ENCODE peak calls at places on chromosomes 2 and 18, in six cellular contexts. F, T, G, W, N and B are unnamed samples.
A peak's percentile ranks its signal among the peaks of the same experiment; 100 is the strongest.

GRCh38 chr2:238864207-238865014 is 16.5 kb downstream of the TWIST2 start:
- DNase-seq in F (peak; percentile 87), T (peak; percentile 96), G (peak; percentile 85), W (no peak), N (peak; percentile 88), B (no peak)

GRCh38 chr2:127085260-127085666 is 21.7 kb downstream of the BIN1 start:
- DNase-seq in F (peak; percentile 34), T (no peak), G (no peak), W (no peak), N (no peak), B (no peak)

GRCh38 chr18:4677006-4677405 is 221.9 kb upstream of the DLGAP1 start:
- DNase-seq in F (no peak), T (no peak), G (no peak), W (no peak), N (no peak), B (no peak)

GRCh38 chr2:26123426-26123825 is 49.5 kb upstream of the GAREM2 start:
- DNase-seq in F (no peak), T (no peak), G (no peak), W (no peak), N (no peak), B (no peak)

GRCh38 chr2:241885701-241886643 is 16.4 kb downstream of the RTP5 start:
- DNase-seq in F (no peak), T (no peak), G (peak; percentile 59), W (no peak), N (no peak), B (no peak)

GRCh38 chr2:60834270-60834717 is 47.1 kb upstream of the REL start:
- DNase-seq in F (no peak), T (no peak), G (no peak), W (no peak), N (no peak), B (no peak)

GRCh38 chr18:63869374-63869773 is 18.1 kb upstream of the SERPINB2 start:
- DNase-seq in F (no peak), T (no peak), G (no peak), W (no peak), N (no peak), B (no peak)

GRCh38 chr2:74540291-74540690 is 10.6 kb downstream of the HTRA2 start:
- DNase-seq in F (peak; percentile 73), T (no peak), G (no peak), W (no peak), N (no peak), B (no peak)

GRCh38 chr2:217247511-217247910 is 387.6 kb upstream of the TNP1 start:
- DNase-seq in F (peak; percentile 25), T (no peak), G (no peak), W (no peak), N (no peak), B (no peak)

GRCh38 chr2:1162768-1163584 is 212.3 kb downstream of the SNTG2 start:
- DNase-seq in F (no peak), T (peak; percentile 2), G (no peak), W (peak; percentile 40), N (no peak), B (no peak)

GRCh38 chr2:227862227-227862740 is 9.1 kb upstream of the DAW1 start:
- DNase-seq in F (no peak), T (peak; percentile 71), G (no peak), W (no peak), N (no peak), B (no peak)

GRCh38 chr2:32882911-32883810 is 63.6 kb upstream of the LTBP1 start:
- DNase-seq in F (no peak), T (no peak), G (no peak), W (no peak), N (no peak), B (no peak)

GRCh38 chr2:223822818-223823217 is 14.6 kb downstream of the AP1S3 start:
- DNase-seq in F (no peak), T (no peak), G (no peak), W (no peak), N (no peak), B (no peak)

GRCh38 chr2:223815884-223816570 is 21.4 kb downstream of the AP1S3 start:
- DNase-seq in F (no peak), T (peak; percentile 56), G (no peak), W (no peak), N (no peak), B (no peak)

GRCh38 chr2:223824301-223824700 is 13.1 kb downstream of the AP1S3 start:
- DNase-seq in F (no peak), T (no peak), G (no peak), W (no peak), N (no peak), B (no peak)

GRCh38 chr2:223819891-223820290 is 17.5 kb downstream of the AP1S3 start:
- DNase-seq in F (no peak), T (no peak), G (no peak), W (no peak), N (no peak), B (no peak)

GRCh38 chr2:223820549-223820948 is 16.8 kb downstream of the AP1S3 start:
- DNase-seq in F (no peak), T (no peak), G (no peak), W (no peak), N (no peak), B (no peak)
- H3K4me1 ChIP-seq in F (no peaks in the 10 kb centered on the region), T (peaks cover 38% of the 10 kb centered on the region), G (no peaks in the 10 kb centered on the region), W (no peaks in the 10 kb centered on the region), N (no peaks in the 10 kb centered on the region), B (no peaks in the 10 kb centered on the region)

DNA sequence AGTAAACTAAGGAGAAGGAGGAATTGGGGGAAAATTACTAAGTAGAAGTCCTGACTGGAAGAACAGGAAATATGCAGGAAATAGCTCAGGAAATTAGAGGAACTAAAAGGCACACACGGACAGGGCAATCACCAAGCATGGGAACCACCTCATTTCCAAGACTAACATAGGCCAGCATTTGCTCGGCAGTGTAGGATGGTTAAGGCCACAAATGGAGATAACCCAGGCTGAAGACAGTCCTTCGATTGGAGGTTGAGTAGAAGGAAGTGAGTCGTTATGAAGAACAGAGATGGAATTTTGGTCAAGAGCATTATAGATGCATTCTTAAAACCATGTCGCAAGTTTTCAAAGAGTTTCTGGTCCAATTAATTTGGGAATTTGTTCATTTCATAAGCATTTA is 401.4 kb downstream of the ALK start:
- DNase-seq in F (no peak), T (peak; percentile 63), G (no peak), W (no peak), N (no peak), B (no peak)
- H3K4me1 ChIP-seq in F (peaks cover 7% of the 10 kb centered on the region), T (peaks cover 51% of the 10 kb centered on the region), G (peaks cover 21% of the 10 kb centered on the region), W (no peaks in the 10 kb centered on the region), N (peaks cover 4% of the 10 kb centered on the region), B (no peaks in the 10 kb centered on the region)

DNA sequence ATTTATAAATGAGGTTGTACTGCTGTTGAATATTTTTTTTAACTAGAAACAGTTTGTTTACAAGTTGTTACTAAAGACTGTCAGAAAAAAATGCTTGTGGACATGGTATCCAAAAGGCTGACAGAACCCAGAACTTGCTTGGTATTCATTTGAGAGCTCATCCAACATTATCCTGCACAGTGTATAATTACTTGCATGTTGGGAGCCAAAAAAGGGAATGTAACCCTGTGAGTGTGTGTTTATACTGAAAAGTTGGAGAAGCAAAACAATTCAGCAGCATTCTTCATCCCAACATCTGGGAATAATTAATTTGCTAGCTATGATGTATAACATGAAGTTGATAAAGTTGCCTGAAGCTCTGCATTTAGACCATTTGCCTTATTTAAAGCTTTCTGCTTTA is 42.1 kb upstream of the EHBP1 start:
- DNase-seq in F (no peak), T (no peak), G (no peak), W (no peak), N (no peak), B (no peak)
- H3K4me1 ChIP-seq in F (peaks cover 19% of the 10 kb centered on the region), T (peaks cover 27% of the 10 kb centered on the region), G (no peaks in the 10 kb centered on the region), W (no peaks in the 10 kb centered on the region), N (peaks cover 3% of the 10 kb centered on the region), B (no peaks in the 10 kb centered on the region)

DNA sequence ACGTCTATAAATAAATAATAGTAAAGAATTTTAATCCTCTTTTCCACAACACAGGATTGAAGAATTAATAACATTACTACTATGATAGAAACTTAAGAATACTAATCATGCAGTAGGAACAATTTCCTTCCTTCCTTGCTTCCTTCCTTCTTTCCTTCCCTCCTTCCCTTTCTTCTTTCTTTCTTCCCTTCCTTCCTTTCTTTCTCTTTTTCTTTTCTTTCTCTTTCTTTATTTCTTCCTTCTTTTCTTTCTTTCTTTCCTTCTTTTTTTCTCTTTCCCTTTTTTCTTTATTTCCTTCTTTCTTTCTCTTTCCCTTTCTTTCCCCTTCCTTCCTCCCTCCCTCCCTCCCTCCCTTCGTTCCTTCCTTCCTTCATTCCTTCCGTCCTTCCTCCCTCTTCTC is 77.6 kb downstream of the SCN3A start:
- DNase-seq in F (no peak), T (no peak), G (no peak), W (no peak), N (no peak), B (no peak)
- H3K4me1 ChIP-seq in F (no peaks in the 10 kb centered on the region), T (no peaks in the 10 kb centered on the region), G (no peaks in the 10 kb centered on the region), W (no peaks in the 10 kb centered on the region), N (no peaks in the 10 kb centered on the region), B (no peaks in the 10 kb centered on the region)

GRCh38 chr2:151824886-151825285 is 3.3 kb downstream of the ARL5A start:
- DNase-seq in F (no peak), T (no peak), G (no peak), W (no peak), N (no peak), B (no peak)
- H3K4me1 ChIP-seq in F (peaks cover 64% of the 10 kb centered on the region), T (peaks cover 8% of the 10 kb centered on the region), G (peaks cover 24% of the 10 kb centered on the region), W (peaks cover 34% of the 10 kb centered on the region), N (peaks cover 8% of the 10 kb centered on the region), B (peaks cover 14% of the 10 kb centered on the region)